ENCODE peak calls at places on chromosomes 11 and 22, in five cellular contexts. F is HepG2, X is GM12878, K is NT2/D1, W is HEK293T. E is an unnamed sample.

GRCh38 chr11:16817321-16817720 is 78.9 kb downstream of the C11orf58 start:
- DNase-seq in K (no peak), F (no peak), W (no peak), X (no peak), E (no peak)

GRCh38 chr22:35425971-35426800 is 26.2 kb downstream of the MCM5 start:
- DNase-seq in X (no peak), F (no peak), W (no peak), K (no peak), E (no peak)

GRCh38 chr11:131624526-131624925 is 254.1 kb downstream of the NTM start:
- DNase-seq in F (no peak), K (no peak), X (no peak), W (no peak), E (no peak)

GRCh38 chr22:48662476-48663150 is 1165.1 kb downstream of the BRD1 start:
- DNase-seq in F (no peak), K (no peak), W (no peak), X (no peak), E (no peak)

GRCh38 chr11:68546555-68546954 is 86.0 kb downstream of the PPP6R3 start:
- DNase-seq in F (peak), K (no peak), X (no peak), W (no peak), E (no peak)

GRCh38 chr11:12744831-12745502 is 70.7 kb downstream of the TEAD1 start:
- DNase-seq in X (no peak), W (no peak), F (no peak), K (no peak), E (no peak)

GRCh38 chr11:66492161-66492865 is 12.1 kb downstream of the DPP3 start:
- DNase-seq in W (no peak), K (no peak), X (no peak), F (no peak), E (no peak)

GRCh38 chr11:6920702-6921101 is at the start of gene OR2D3:
- DNase-seq in K (no peak), X (no peak), F (no peak), W (no peak), E (no peak)

GRCh38 chr11:117096140-117096972 is 1.9 kb downstream of the SIK3 start:
- DNase-seq in W (no peak), X (peak), F (peak), K (no peak), E (peak)

GRCh38 chr22:43110927-43111623 is 525 bp downstream of the BIK start:
- DNase-seq in F (no peak), X (no peak), K (no peak), W (no peak), E (no peak)

GRCh38 chr11:12449961-12450715 is 72.8 kb downstream of the PARVA start:
- DNase-seq in F (no peak), W (no peak), X (no peak), K (no peak), E (no peak)

GRCh38 chr22:31118046-31118820 is 4.5 kb upstream of the INPP5J start:
- DNase-seq in K (no peak), W (no peak), F (no peak), X (no peak), E (no peak)

GRCh38 chr22:47213571-47214230 is 451.3 kb downstream of the TBC1D22A start:
- DNase-seq in K (peak), F (peak), W (peak), X (no peak), E (peak)

GRCh38 chr11:32451808-32452207 is 16.5 kb upstream of the WT1 start:
- DNase-seq in K (no peak), W (no peak), F (no peak), X (no peak), E (no peak)

GRCh38 chr22:41289681-41290080 is 3.7 kb upstream of the RANGAP1 start:
- DNase-seq in W (no peak), X (no peak), K (no peak), F (no peak), E (no peak)

GRCh38 chr22:33766056-33766455 is 154.2 kb downstream of the LARGE1 start:
- DNase-seq in K (no peak), F (no peak), X (no peak), W (no peak), E (no peak)

GRCh38 chr22:48920776-48921241 is 906.9 kb downstream of the BRD1 start:
- DNase-seq in K (no peak), W (no peak), X (no peak), F (no peak), E (peak)

GRCh38 chr22:35477911-35478582 is 62.6 kb upstream of the RASD2 start:
- DNase-seq in K (no peak), W (peak), F (no peak), X (no peak), E (no peak)

GRCh38 chr11:125358254-125358840 is 137.7 kb downstream of the FEZ1 start:
- DNase-seq in X (no peak), F (no peak), W (no peak), K (no peak), E (no peak)

GRCh38 chr11:34438529-34439507 is at the start of gene CAT:
- DNase-seq in K (no peak), X (peak), W (peak), F (peak), E (no peak)

GRCh38 chr22:31102441-31103081 is 4.8 kb downstream of the SELENOM start:
- DNase-seq in X (no peak), W (no peak), F (peak), K (no peak), E (no peak)

GRCh38 chr22:35376728-35377472 is 4.0 kb upstream of the HMOX1 start:
- DNase-seq in W (peak), X (peak), K (peak), F (peak), E (peak)

GRCh38 chr22:30056015-30056414 is 24.2 kb upstream of the HORMAD2 start:
- DNase-seq in K (no peak), F (no peak), W (no peak), X (no peak), E (no peak)

GRCh38 chr11:16598906-16599305 is 139.5 kb upstream of the C11orf58 start:
- DNase-seq in F (no peak), W (no peak), K (no peak), X (no peak), E (no peak)

GRCh38 chr11:94747136-94748110 is 20.7 kb upstream of the AMOTL1 start:
- DNase-seq in K (no peak), F (no peak), W (no peak), X (no peak), E (no peak)

GRCh38 chr11:31802000-31802551 is 9.0 kb downstream of the PAX6 start:
- DNase-seq in W (no peak), F (no peak), X (no peak), K (no peak), E (no peak)

DNA sequence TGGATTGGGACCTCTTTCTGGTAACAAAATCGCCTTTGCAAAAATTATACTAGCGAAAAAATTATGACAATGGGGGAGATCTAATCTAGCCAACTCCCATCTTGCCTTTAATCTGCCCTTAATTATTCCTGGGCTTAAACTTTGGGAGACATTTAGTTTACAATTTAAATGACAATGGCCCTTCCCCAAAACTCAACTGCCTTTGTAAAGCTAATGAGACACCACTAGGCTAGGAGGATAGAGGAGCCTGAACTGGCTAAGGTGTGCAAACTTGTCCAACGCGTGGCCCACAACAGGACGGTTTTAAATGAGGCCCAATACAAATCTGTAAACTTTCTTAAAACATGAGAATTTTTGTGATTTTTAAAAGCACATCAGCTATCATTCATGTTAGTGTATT is 67.3 kb downstream of the RSF1 start:
- DNase-seq in F (no peak), X (no peak), K (peak), W (no peak), E (no peak)
- TF ChIP-seq SUZ12 in F (no peak), X (no peak), K (no peak), W (no peak), E (no peak)

GRCh38 chr11:808427-809286 is 1.1 kb upstream of the RPLP2 start:
- DNase-seq in W (no peak), K (no peak), X (no peak), F (peak), E (no peak)
- TF ChIP-seq SUZ12 in W (no peak), K (no peak), X (no peak), F (no peak), E (no peak)

DNA sequence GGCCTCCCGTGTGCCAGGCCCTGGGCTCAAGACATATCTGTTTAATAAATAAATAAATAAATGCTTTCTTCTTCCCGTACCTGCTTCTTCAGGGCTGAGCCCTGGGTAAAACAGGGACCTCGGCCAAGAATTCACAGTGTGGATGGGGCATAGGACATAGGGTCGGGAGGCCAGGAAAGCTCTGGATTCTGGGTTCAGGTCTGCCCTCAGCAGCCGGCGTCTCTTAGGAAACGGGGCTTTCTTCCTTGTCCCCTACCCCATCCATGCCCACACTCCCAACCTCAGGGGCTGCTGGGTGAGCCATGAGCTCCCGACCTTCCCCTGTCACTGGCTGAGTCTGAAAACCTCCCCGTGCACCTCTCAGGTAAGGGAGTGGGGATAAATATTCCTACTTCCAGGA is 55.7 kb upstream of the ALX4 start:
- DNase-seq in K (no peak), W (no peak), X (no peak), F (no peak), E (no peak)
- TF ChIP-seq SUZ12 in K (no peak), W (no peak), X (no peak), F (no peak), E (no peak)

GRCh38 chr11:57288771-57289579 is 35.8 kb downstream of the TNKS1BP1 start:
- DNase-seq in K (no peak), W (no peak), F (peak), X (no peak), E (no peak)

GRCh38 chr11:57290288-57290687 is 34.5 kb downstream of the TNKS1BP1 start:
- DNase-seq in W (no peak), F (no peak), X (no peak), K (no peak), E (no peak)

GRCh38 chr11:57297221-57297620 is 27.5 kb downstream of the TNKS1BP1 start:
- DNase-seq in K (no peak), W (no peak), F (no peak), X (no peak), E (no peak)

GRCh38 chr11:57299150-57299737 is 25.5 kb downstream of the TNKS1BP1 start:
- DNase-seq in F (no peak), X (no peak), K (no peak), W (no peak), E (no peak)

DNA sequence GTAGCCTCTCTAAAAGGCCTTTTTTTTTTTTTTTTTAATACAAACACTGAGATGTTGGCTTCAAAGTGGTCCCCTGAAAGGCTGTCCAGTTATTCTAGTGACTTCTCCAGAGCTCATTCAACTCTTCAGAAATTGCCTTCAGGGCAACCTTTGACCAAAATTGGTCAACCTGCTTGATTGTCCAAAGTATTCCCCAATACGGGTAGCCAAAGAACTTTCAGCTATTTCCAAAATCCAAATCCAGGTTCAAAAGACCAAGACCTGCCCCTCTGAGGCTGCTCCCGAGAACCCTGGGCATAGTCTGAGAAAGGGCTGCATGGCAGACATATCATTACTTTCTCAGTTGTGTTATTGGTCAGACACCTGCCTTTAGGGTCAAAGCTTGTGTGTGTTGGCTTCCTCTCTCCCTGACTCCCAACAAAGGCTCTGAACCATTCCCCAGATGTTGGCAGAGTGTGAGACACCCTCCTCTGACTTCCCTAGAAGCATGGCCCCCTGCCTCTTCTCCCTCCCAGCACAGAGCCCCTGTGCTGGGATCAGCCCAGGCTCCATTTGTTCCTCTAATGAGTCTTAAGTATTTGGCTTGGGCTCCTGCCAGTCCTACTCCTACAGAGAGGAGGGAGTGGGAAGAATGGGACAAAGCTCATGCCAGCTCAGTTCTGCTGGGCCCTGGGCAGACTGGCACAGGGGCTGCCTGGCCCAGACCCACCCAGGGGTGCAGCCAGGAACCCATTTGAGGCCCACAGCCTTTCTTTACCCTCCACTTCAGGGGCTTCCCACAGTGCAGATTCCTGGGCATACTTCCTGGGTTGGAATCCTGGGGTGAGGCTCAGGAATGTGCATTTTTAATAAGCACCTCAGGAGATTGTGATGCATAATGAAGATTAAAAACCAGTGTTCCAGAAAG is 30.3 kb downstream of the TNKS1BP1 start:
- DNase-seq in W (no peak), X (no peak), K (no peak), F (no peak), E (no peak)
- TF ChIP-seq SUZ12 in W (no peak), X (no peak), K (no peak), F (no peak), E (no peak)

DNA sequence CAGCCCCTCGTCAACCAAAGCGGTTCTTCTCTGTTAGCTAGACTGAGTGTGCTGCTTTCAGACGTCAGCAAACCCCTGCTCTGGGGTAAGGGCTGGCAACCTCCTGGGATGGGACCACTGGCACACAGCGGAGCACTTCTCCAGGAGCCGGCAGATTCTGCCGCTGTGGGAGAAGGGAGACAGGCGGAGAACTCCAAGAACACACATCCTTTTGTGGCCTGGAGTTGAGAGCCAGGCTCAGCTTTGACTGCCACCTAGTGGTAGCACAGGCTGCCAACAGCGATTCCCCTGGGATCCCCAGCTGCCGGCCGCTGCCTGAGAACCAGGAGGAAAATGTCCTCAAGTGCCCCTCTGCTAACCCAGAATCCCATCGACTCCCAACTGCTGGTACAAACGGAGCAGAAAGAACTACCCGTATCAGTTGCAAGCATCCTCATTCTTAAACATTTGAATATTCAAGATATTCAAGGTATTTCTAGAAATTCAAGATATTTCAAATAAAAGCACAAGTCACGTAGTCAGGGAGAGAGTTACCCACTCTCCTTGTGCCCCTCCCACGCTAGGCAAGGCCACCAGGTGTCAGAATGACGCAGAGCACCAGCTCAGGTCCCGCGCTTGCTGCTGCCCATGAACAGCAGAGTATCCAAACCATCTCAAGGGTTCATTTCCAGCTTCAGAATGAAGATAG is 4.9 kb downstream of the LTO1 start:
- DNase-seq in F (peak), W (peak), X (no peak), K (peak), E (peak)
- TF ChIP-seq SUZ12 in F (no peak), W (no peak), X (no peak), K (no peak), E (no peak)